ENCODE peak calls at places on chromosomes 6 and 20, in four cellular contexts. G, B, V and I are unnamed samples.

GRCh38 chr20:19233025-19233794 is 20.8 kb downstream of the SLC24A3 start:
- DNase-seq in G (no peak), B (no peak), V (no peak), I (no peak)

GRCh38 chr6:70725817-70726413 is 58.2 kb downstream of the SMAP1 start:
- DNase-seq in V (no peak), G (peak), B (peak), I (peak)

GRCh38 chr20:2563116-2563515 is 26.7 kb downstream of the TMC2 start:
- DNase-seq in B (no peak), V (no peak), G (no peak), I (no peak)

GRCh38 chr6:137157601-137158000 is 15.8 kb downstream of the IL22RA2 start:
- DNase-seq in V (no peak), B (no peak), G (no peak), I (no peak)

GRCh38 chr6:89260832-89261231 is 43.7 kb upstream of the GABRR1 start:
- DNase-seq in V (no peak), B (no peak), G (no peak), I (peak)

GRCh38 chr6:45965787-45966186 is 49.9 kb downstream of the CLIC5 start:
- DNase-seq in V (no peak), G (no peak), B (no peak), I (peak)

GRCh38 chr6:117089604-117090003 is 175.8 kb upstream of the VGLL2 start:
- DNase-seq in B (no peak), V (no peak), G (no peak), I (no peak)

GRCh38 chr6:90110971-90111370 is 185.7 kb downstream of the BACH2 start:
- DNase-seq in B (no peak), V (no peak), G (no peak), I (no peak)

GRCh38 chr6:89667872-89668556 is 29.5 kb upstream of the LYRM2 start:
- DNase-seq in V (no peak), B (no peak), G (peak), I (no peak)

GRCh38 chr6:15310680-15311079 is 64.8 kb downstream of the JARID2 start:
- DNase-seq in B (no peak), V (no peak), G (no peak), I (peak)

GRCh38 chr20:23397961-23398360 is 23.3 kb downstream of the NAPB start:
- DNase-seq in G (no peak), B (no peak), V (no peak), I (peak)

GRCh38 chr6:38510205-38510604 is 129.5 kb downstream of the BTBD9 start:
- DNase-seq in G (no peak), B (no peak), V (no peak), I (peak)

GRCh38 chr6:82487895-82488294 is 124.3 kb downstream of the TPBG start:
- DNase-seq in B (no peak), V (no peak), G (no peak), I (no peak)

DNA sequence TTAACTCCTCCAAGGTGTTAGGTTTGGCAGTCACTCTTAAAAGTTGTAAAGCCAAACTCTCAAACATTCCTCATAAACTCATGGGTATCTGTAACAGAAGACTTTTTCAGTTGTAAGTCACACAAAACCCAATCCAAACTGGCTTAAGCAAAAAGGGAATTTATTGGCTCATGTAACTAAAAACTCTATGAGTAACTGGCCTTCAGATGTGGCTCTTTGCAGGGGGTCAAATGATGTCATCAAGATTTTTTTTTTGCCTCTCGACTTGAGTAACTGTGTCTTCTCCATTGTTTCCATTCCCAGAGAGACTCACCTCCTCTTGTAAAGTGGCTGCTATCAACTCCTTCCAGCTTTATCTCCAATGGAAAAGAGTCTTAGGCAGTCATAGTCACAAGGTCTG is 645.0 kb downstream of the DHX35 start:
- DNase-seq in B (no peak), G (no peak), V (no peak), I (peak)
- H3K4me2 ChIP-seq in B (no peak), G (no peak), V (no peak), I (no peak)

GRCh38 chr6:44854712-44855111 is 467.2 kb downstream of the CDC5L start:
- DNase-seq in V (no peak), B (no peak), G (no peak), I (no peak)

GRCh38 chr6:44855562-44856494 is 468.3 kb downstream of the CDC5L start:
- DNase-seq in B (no peak), V (no peak), G (no peak), I (peak)

GRCh38 chr6:44858998-44859397 is 469.1 kb upstream of the RUNX2 start:
- DNase-seq in G (peak), V (no peak), B (no peak), I (peak)

GRCh38 chr6:44856495-44856878 is 469.0 kb downstream of the CDC5L start:
- DNase-seq in B (no peak), V (no peak), G (no peak), I (no peak)

DNA sequence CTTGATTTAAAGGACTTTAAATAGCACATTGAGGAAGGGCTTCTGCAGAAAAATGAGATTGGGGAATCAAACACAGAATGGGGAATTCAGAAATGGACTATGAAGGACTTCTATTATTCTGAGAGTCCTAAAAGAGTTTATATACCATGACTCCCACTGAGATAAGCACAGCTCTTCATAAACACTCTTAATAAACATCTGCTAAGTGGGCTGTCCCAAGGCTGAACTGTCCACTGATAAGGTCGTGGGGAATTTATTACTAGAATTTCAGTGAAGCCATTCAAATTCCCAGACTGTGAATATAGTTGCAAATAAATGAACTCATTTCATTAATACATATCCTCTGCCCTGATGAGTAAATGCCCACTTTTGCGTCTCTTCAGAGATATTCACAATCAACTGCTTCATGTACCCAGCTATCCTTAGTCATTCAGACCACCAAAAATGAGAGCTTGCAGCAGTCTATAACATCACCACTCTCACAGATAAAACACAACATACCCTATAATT is 468.2 kb upstream of the RUNX2 start:
- DNase-seq in B (no peak), V (no peak), G (no peak), I (no peak)
- TF ChIP-seq EZH2phosphoT487 in B (no peak), V (no peak), G (no peak), I (no peak)

DNA sequence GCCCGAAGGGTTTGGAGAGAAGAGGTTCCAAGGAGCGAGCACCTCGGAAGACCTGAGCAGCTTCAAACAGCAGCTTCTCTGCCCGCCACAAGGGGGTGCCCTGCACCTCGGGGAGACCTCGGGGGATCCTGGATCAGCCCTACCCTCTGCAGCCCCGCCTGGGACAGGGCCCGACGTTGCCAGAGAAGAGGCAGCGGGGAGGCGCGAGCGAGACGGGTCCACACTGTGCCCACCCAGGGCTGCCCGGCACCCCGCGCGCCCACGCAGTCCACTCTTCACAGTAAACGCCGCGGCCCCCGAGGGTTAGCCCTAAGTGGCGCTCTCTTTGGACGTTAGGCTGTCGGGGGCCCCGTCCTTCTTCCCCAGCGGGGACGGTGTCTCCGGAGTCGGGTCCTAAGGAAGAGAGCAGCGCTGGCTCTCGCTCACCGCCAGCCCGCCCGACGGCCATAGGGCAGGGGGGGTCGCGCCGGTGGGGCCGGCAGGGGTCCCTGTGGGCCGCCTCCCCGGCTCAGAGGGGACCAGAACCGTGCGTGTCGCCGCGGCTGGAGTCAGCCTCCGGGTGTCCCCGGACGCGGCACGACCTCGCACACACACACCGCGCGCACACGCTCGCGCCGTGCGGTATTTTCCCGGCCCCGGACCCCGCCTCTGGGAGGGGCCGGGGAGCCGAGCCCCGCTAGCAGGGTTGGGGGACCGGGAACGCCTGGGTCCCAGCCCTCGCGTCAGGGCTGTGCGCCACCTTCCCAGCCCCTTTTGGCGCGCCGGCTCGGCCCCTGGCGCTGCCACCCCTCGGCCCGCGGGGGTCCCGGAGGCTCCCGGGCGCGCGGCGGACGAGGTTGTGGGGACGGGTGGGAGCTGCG is 929 bp downstream of the CDH22 start:
- DNase-seq in V (peak), B (peak), G (peak), I (peak)
- TF ChIP-seq EZH2 in V (peak), B (no peak), G (peak), I (peak)

GRCh38 chr6:107033136-107033535 is 5.1 kb downstream of the MTRES1 start:
- DNase-seq in B (no peak), V (no peak), G (no peak), I (peak)
- H3K4me2 ChIP-seq in B (no peak), V (no peak), G (no peak), I (no peak)

GRCh38 chr6:3699231-3699630 is 52.3 kb downstream of the PXDC1 start:
- DNase-seq in V (no peak), G (no peak), B (no peak), I (no peak)

GRCh38 chr6:3697609-3698008 is 53.9 kb downstream of the PXDC1 start:
- DNase-seq in G (no peak), B (no peak), V (no peak), I (peak)

GRCh38 chr6:3696525-3696924 is 55.0 kb downstream of the PXDC1 start:
- DNase-seq in B (no peak), G (no peak), V (no peak), I (peak)

GRCh38 chr6:3698021-3698420 is 53.5 kb downstream of the PXDC1 start:
- DNase-seq in G (no peak), V (no peak), B (no peak), I (no peak)

GRCh38 chr6:3701631-3702030 is 49.9 kb downstream of the PXDC1 start:
- DNase-seq in G (no peak), B (no peak), V (no peak), I (no peak)
- TF ChIP-seq EZH2phosphoT487 in G (no peak), B (no peak), V (no peak), I (no peak)

GRCh38 chr6:65531545-65531944 is 175.5 kb downstream of the EYS start:
- DNase-seq in B (no peak), V (no peak), G (no peak), I (no peak)
- TF ChIP-seq EZH2 in B (no peak), V (no peak), G (no peak), I (no peak)

DNA sequence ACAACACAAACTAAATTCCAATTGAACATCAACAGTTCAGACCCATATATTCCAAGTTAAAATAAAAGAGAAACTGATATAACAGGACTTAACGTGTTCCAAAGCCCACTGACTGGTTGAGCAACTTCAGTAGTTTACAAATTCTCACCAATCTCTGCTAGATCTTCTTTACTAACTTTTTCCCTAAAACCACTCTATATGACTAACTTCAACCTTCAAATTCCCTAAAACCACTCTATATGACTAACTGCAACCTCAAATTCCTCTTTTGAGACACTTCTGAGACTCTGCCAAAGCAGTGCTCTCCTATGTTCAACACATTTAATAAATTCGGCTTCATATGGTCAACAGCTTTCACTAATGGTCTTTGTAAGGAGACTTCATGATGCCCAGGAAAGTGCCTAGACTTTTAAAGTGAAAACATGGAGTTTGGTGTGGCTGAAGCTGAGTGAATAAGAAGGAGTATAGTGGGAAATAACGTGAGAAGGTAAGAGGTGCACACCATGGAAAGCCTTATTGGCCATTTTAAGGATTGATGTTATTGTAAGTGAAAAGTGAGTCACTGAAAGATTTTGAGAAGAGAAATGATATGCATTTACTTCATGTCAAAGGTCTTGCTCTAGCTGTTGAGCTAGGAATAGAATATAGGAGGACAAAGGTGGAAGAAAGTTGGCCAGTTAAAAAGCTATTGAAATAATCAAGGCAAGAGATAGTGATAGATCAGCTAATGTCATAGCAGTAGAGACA is 134.0 kb upstream of the HCRTR2 start:
- DNase-seq in G (no peak), B (no peak), V (no peak), I (peak)
- H3K4me2 ChIP-seq in G (no peak), B (no peak), V (no peak), I (peak)